ENCODE peak calls at places on chromosome 9, in eight cellular contexts. G, W, X, H, P, A, C and K are unnamed samples.

GRCh38 chr9:117188394-117188793 is 226.5 kb downstream of the ASTN2 start:
- DNase-seq in G (no peak), W (no peak), X (no peak), H (no peak), P (no peak), A (no peak), C (no peak), K (no peak)

GRCh38 chr9:116760636-116761035 is 73.5 kb downstream of the TRIM32 start:
- DNase-seq in G (no peak), W (no peak), X (no peak), H (no peak), P (no peak), A (no peak), C (no peak), K (no peak)

GRCh38 chr9:119026120-119026519 is 343.1 kb downstream of the BRINP1 start:
- DNase-seq in G (no peak), W (no peak), X (peak), H (no peak), P (peak), A (no peak), C (no peak), K (peak)

GRCh38 chr9:77989437-77989836 is 42.2 kb downstream of the GNAQ start:
- DNase-seq in G (no peak), W (no peak), X (no peak), H (no peak), P (no peak), A (no peak), C (no peak), K (no peak)

GRCh38 chr9:19934301-19934868 is 145.5 kb upstream of the SLC24A2 start:
- DNase-seq in G (no peak), W (no peak), X (peak), H (no peak), P (no peak), A (no peak), C (peak), K (no peak)

GRCh38 chr9:136020206-136020605 is 59.0 kb upstream of the UBAC1 start:
- DNase-seq in G (no peak), W (no peak), X (no peak), H (no peak), P (no peak), A (no peak), C (no peak), K (peak)

GRCh38 chr9:94081864-94082468 is 2.3 kb upstream of the PTPDC1 start:
- DNase-seq in G (no peak), W (no peak), X (no peak), H (no peak), P (no peak), A (no peak), C (peak), K (no peak)

GRCh38 chr9:133356391-133357091 is at the start of the genes SURF1 and SURF2:
- DNase-seq in G (peak), W (peak), X (peak), H (peak), P (peak), A (peak), C (peak), K (peak)

GRCh38 chr9:88237454-88238280 is 99.4 kb upstream of the SPATA31C2 start:
- DNase-seq in G (no peak), W (no peak), X (no peak), H (no peak), P (no peak), A (no peak), C (no peak), K (no peak)

GRCh38 chr9:118271331-118271730 is 567.1 kb downstream of the TLR4 start:
- DNase-seq in G (no peak), W (no peak), X (no peak), H (no peak), P (no peak), A (no peak), C (no peak), K (no peak)

GRCh38 chr9:121599872-121600585 is 51.4 kb upstream of the DAB2IP start:
- DNase-seq in G (no peak), W (no peak), X (no peak), H (peak), P (no peak), A (no peak), C (no peak), K (no peak)

GRCh38 chr9:96460470-96460869 is 10.5 kb downstream of the HABP4 start:
- DNase-seq in G (no peak), W (no peak), X (peak), H (no peak), P (no peak), A (no peak), C (peak), K (peak)

GRCh38 chr9:98572054-98572627 is 136.6 kb downstream of the GABBR2 start:
- DNase-seq in G (no peak), W (no peak), X (no peak), H (no peak), P (no peak), A (no peak), C (no peak), K (no peak)

GRCh38 chr9:132791699-132792240 is 86.3 kb downstream of the AK8 start:
- DNase-seq in G (no peak), W (no peak), X (no peak), H (no peak), P (no peak), A (no peak), C (no peak), K (no peak)

GRCh38 chr9:4490705-4491620 is 695 bp downstream of the SLC1A1 start:
- DNase-seq in G (no peak), W (no peak), X (peak), H (no peak), P (no peak), A (no peak), C (no peak), K (no peak)

GRCh38 chr9:111582888-111583287 is 16.6 kb downstream of the PTGR1 start:
- DNase-seq in G (no peak), W (no peak), X (peak), H (no peak), P (no peak), A (no peak), C (peak), K (no peak)

GRCh38 chr9:128927731-128928411 is 7.1 kb downstream of the PHYHD1 start:
- DNase-seq in G (peak), W (peak), X (peak), H (peak), P (no peak), A (peak), C (peak), K (no peak)

GRCh38 chr9:121650220-121651013 is 1.0 kb upstream of the DAB2IP start:
- DNase-seq in G (no peak), W (peak), X (peak), H (peak), P (no peak), A (peak), C (peak), K (no peak)

GRCh38 chr9:108655818-108656217 is 200.0 kb downstream of the ACTL7B start:
- DNase-seq in G (no peak), W (no peak), X (no peak), H (no peak), P (no peak), A (no peak), C (no peak), K (no peak)

GRCh38 chr9:26324787-26325186 is 567.8 kb downstream of the CAAP1 start:
- DNase-seq in G (no peak), W (no peak), X (no peak), H (no peak), P (no peak), A (no peak), C (peak), K (no peak)

GRCh38 chr9:121319394-121319780 is 50.7 kb downstream of the STOM start:
- DNase-seq in G (no peak), W (no peak), X (no peak), H (no peak), P (no peak), A (no peak), C (no peak), K (peak)

GRCh38 chr9:91483189-91483691 is 59.6 kb upstream of the NFIL3 start:
- DNase-seq in G (no peak), W (no peak), X (peak), H (no peak), P (no peak), A (no peak), C (peak), K (no peak)

GRCh38 chr9:512555-513272 is 298.0 kb downstream of the DOCK8 start:
- DNase-seq in G (no peak), W (no peak), X (no peak), H (no peak), P (no peak), A (no peak), C (no peak), K (no peak)

GRCh38 chr9:115978739-115979138 is 174.9 kb upstream of the PAPPA start:
- DNase-seq in G (no peak), W (no peak), X (peak), H (no peak), P (no peak), A (no peak), C (peak), K (no peak)

GRCh38 chr9:127877566-127877998 is at the start of gene AK1:
- DNase-seq in G (no peak), W (no peak), X (peak), H (peak), P (peak), A (no peak), C (peak), K (no peak)

GRCh38 chr9:85524531-85524930 is 217.2 kb downstream of the AGTPBP1 start:
- DNase-seq in G (no peak), W (no peak), X (no peak), H (no peak), P (no peak), A (no peak), C (peak), K (no peak)

GRCh38 chr9:27278374-27278773 is 18.6 kb downstream of the EQTN start:
- DNase-seq in G (no peak), W (no peak), X (no peak), H (no peak), P (peak), A (no peak), C (peak), K (no peak)

GRCh38 chr9:70590264-70590646 is 175.8 kb upstream of the KLF9 start:
- DNase-seq in G (no peak), W (no peak), X (peak), H (no peak), P (no peak), A (no peak), C (no peak), K (no peak)

GRCh38 chr9:91948423-91949292 is 1.4 kb downstream of the ROR2 start:
- DNase-seq in G (no peak), W (peak), X (peak), H (peak), P (no peak), A (no peak), C (peak), K (peak)

GRCh38 chr9:128214571-128215490 is 11.7 kb downstream of the DNM1 start:
- DNase-seq in G (no peak), W (no peak), X (peak), H (no peak), P (no peak), A (no peak), C (no peak), K (no peak)

GRCh38 chr9:89525673-89526374 is 27.9 kb upstream of the SEMA4D start:
- DNase-seq in G (no peak), W (no peak), X (no peak), H (no peak), P (no peak), A (peak), C (no peak), K (no peak)